ENCODE peak calls at places on chromosomes 7 and 10, in four cellular contexts. Q is brain microvascular endothelial cell, T is cardiac fibroblast, B is mucosa of descending colon. U is an unnamed sample.

GRCh38 chr10:122642726-122643605 is 56.7 kb downstream of the C10orf120 start:
- DNase-seq in Q (no peak), B (no peak), T (no peak), U (no peak)

GRCh38 chr10:619710-620109 is 69.8 kb downstream of the DIP2C start:
- DNase-seq in T (no peak), Q (no peak), B (peak; percentile 4), U (no peak)

GRCh38 chr7:33511735-33512134 is 382.4 kb downstream of the BBS9 start:
- DNase-seq in B (no peak), T (no peak), Q (no peak), U (no peak)

GRCh38 chr7:156949541-156950380 is at the start of gene NOM1:
- DNase-seq in Q (peak; percentile 66), T (peak; percentile 84), B (peak; percentile 94), U (peak; percentile 35)

GRCh38 chr10:119269737-119270136 is 62.4 kb downstream of the GRK5 start:
- DNase-seq in Q (no peak), B (no peak), T (no peak), U (no peak)

GRCh38 chr7:38840736-38841460 is 68.1 kb downstream of the VPS41 start:
- DNase-seq in T (peak; percentile 88), B (no peak), Q (peak; percentile 77), U (no peak)

GRCh38 chr7:30925913-30926312 is 14.3 kb downstream of the AQP1 start:
- DNase-seq in Q (no peak), B (no peak), T (no peak), U (no peak)

GRCh38 chr7:70183278-70183677 is 585.0 kb downstream of the AUTS2 start:
- DNase-seq in B (peak; percentile 25), Q (no peak), T (no peak), U (no peak)

GRCh38 chr10:114110174-114110972 is 63.6 kb downstream of the CCDC186 start:
- DNase-seq in Q (no peak), B (no peak), T (peak; percentile 5), U (no peak)

GRCh38 chr10:12252882-12253546 is 57.0 kb downstream of the CDC123 start:
- DNase-seq in T (peak; percentile 17), B (no peak), Q (peak; percentile 22), U (peak; percentile 41)

GRCh38 chr7:19772858-19773337 is 519 bp downstream of the TMEM196 start:
- DNase-seq in Q (peak; percentile 27), B (no peak), T (peak; percentile 24), U (no peak)

GRCh38 chr10:27601519-27601918 is 97.4 kb downstream of the RAB18 start:
- DNase-seq in Q (no peak), B (no peak), T (no peak), U (no peak)

GRCh38 chr7:142583424-142583823 is 165.8 kb upstream of the PRSS1 start:
- DNase-seq in B (no peak), Q (peak; percentile 94), T (peak; percentile 89), U (no peak)

GRCh38 chr7:18192228-18192627 is 164.6 kb upstream of the PRPS1L1 start:
- DNase-seq in B (no peak), T (no peak), Q (no peak), U (no peak)

GRCh38 chr10:12241810-12242529 is 46.0 kb downstream of the CDC123 start:
- DNase-seq in Q (peak; percentile 66), B (no peak), T (peak; percentile 33), U (no peak)

GRCh38 chr7:44286182-44286617 is 39.2 kb downstream of the CAMK2B start:
- DNase-seq in B (peak; percentile 11), Q (no peak), T (no peak), U (no peak)

GRCh38 chr7:55185941-55186609 is 167.3 kb downstream of the EGFR start:
- DNase-seq in B (no peak), Q (peak; percentile 93), T (peak; percentile 97), U (no peak)

GRCh38 chr10:68560916-68561691 is 967 bp downstream of the TET1 start:
- DNase-seq in B (peak; percentile 37), Q (no peak), T (peak; percentile 33), U (no peak)

GRCh38 chr10:88990528-88991160 is at the start of gene FAS:
- DNase-seq in Q (peak; percentile 20), B (peak; percentile 88), T (peak; percentile 88), U (peak; percentile 75)

GRCh38 chr7:45347804-45348203 is 190.2 kb downstream of the RAMP3 start:
- DNase-seq in T (no peak), B (no peak), Q (peak; percentile 14), U (no peak)

GRCh38 chr7:30396379-30396778 is 82.2 kb downstream of the NOD1 start:
- DNase-seq in Q (no peak), T (no peak), B (no peak), U (no peak)

GRCh38 chr10:112375721-112376577 is 2.0 kb downstream of the ACSL5 start:
- DNase-seq in B (peak; percentile 71), T (peak; percentile 35), Q (peak; percentile 9), U (peak; percentile 65)

GRCh38 chr10:74766501-74766900 is 59.9 kb upstream of the KAT6B start:
- DNase-seq in Q (no peak), B (no peak), T (peak; percentile 6), U (no peak)

DNA sequence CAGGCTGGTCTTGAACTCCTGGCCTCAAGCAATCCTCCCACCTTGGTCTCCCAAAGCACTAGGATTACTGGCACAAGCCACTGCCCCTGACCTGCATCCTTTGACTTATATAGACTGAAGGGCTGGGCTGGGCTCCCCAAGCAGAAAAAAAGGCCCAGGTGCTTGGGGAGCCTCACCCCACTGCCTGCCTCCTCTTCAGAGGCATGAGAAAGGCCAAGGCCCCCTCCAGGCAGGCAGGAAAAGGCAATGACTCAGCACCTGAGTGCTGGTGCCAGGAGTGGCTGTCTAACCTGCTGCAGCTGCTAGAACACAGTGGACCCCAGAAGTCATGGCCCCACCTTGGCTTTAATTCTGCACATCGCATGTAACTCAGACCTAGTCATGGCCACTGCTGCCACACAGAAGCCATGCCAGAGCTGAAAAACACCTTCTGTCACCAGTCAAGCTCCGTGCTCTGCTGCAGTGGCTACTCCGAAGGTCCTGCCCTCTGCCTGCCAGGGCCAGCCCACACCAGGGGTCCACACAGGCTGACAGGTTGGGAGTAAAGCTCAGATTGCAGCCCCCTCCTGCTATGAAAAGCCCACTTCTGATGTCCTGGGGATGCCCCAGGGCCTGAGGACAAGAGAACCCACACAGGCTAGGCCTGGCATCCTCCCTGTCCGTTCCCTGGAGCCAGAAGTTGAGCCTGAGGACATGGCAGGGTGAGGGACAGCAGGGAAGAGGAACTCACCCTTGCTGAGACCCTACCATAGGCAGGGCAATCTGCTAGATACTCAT is 48.5 kb downstream of the GRID1 start:
- DNase-seq in B (no peak), Q (no peak), T (no peak), U (no peak)
- H3K4me3 ChIP-seq in B (no peak overlapping the region), Q (no peak overlapping the region), T (no peak overlapping the region), U (no peak overlapping the region)

GRCh38 chr7:151141281-151141854 is 26.1 kb downstream of the GBX1 start:
- DNase-seq in B (no peak), Q (no peak), T (no peak), U (no peak)
- TF ChIP-seq CTCF in B (no peak), Q (no peak), T (no peak), U (no peak)

DNA sequence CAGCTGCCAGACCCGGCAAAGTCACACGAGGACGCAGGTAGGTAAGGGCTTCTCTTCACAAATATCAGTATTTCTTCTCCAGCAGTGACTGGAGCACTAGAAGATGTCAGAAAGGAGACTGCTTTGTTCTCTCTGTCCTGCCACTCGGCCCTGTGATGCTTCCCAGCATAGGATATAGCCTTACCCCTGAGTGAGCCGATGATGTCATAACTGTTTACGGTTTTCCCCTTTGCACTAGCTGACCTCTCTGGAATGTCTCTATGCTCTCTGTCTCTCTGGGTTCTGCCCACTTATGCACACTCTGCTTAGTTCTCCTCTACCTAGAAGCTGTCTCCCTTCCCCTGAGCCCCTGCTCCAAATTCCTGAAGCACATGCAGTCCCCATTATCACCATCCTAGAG is 167.5 kb upstream of the PODXL start:
- DNase-seq in T (peak; percentile 5), Q (no peak), B (no peak), U (no peak)
- H3K4me3 ChIP-seq in T (no peak overlapping the region), Q (no peak overlapping the region), B (no peak overlapping the region), U (no peak overlapping the region)

GRCh38 chr10:79105818-79106217 is 37.1 kb downstream of the ZMIZ1 start:
- DNase-seq in B (no peak), Q (no peak), T (no peak), U (no peak)

GRCh38 chr10:79106251-79106650 is 37.5 kb downstream of the ZMIZ1 start:
- DNase-seq in Q (no peak), B (no peak), T (no peak), U (no peak)

GRCh38 chr10:79106651-79107050 is 37.9 kb downstream of the ZMIZ1 start:
- DNase-seq in B (no peak), T (no peak), Q (no peak), U (no peak)

GRCh38 chr10:79104264-79104954 is 35.6 kb downstream of the ZMIZ1 start:
- DNase-seq in Q (no peak), B (peak; percentile 41), T (peak; percentile 55), U (no peak)

GRCh38 chr10:79105164-79105739 is 36.5 kb downstream of the ZMIZ1 start:
- DNase-seq in T (no peak), B (no peak), Q (no peak), U (no peak)
- TF ChIP-seq CTCF in T (no peak), B (no peak), Q (peak; percentile 19), U (no peak)

DNA sequence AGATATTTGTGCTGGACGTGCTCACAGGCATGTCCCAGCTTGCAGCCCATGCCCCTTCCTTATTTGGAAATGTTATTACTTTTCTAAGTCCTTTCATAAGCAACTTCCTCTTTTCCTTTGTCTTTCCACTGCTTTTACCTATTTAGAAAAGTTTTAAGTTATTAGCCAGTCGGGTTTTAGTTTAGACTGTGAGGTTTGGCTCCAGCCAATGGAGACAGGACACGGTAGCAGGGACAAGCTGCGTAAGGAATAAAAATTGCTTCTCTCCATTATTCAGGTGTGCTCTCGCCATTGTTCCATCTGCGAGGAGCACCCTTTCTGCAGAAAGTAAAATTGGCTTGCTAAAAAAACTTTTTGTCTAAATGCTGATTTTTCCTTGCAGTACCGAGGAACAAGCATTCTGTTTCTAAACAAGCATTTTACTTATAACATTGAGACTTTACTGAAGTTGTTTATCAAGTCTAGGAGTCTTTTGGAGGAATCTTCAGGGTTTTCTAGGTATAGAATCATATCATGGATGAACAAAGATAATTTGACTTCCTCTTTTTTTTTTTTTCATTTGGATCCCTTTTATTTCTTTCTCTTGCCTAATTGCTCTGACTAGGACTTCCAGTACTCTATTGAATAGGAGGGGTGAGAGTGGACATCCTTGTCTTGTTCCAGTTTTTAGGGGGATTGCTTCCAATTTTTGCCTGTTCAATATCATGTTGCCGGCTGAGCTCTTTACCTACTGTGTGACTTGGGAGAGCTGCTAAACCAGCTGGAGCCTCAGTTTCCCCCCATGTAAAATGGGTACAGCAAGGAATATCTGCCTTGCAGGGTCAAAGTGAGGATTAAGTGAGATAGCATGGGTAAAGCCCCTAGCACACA is 63.8 kb downstream of the ALOX5 start:
- DNase-seq in Q (no peak), B (no peak), T (no peak), U (no peak)
- H3K4me3 ChIP-seq in Q (no peak overlapping the region), B (no peak overlapping the region), T (no peak overlapping the region), U (no peak overlapping the region)

DNA sequence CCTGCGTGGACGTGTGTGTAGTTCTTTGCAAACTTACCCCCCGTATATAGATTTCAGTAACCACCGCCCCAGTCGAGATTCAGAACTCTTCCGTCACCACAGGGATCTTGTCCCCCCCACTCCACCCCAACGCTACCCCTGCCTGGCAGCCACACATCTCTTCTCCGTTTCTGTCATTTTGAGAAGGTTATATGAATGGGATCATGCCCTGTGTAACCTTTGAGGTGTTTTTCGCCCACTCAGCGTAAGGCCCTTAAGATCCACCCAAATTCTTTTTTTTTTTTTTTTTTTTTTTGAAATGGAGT is 83.4 kb downstream of the ELFN1 start:
- DNase-seq in Q (no peak), T (no peak), B (no peak), U (no peak)
- TF ChIP-seq CTCF in Q (no peak), T (no peak), B (no peak), U (no peak)

U was measured in GM12864.